ENCODE peak calls at places on chromosome 1, in ten cellular contexts. G is coronary artery; V is NCI-H1417 treated with DMSO at 0.1 percent for 48 hours; N is AML-193; D is NCI-H1105; J is EH; F is activated T-cell treated with anti-CD3 and anti-CD28 coated beads, Interleukin-2, amount 50 U/mL, for 1 hour; B is activated CD4-positive, CD25-positive, alpha-beta regulatory T cell; E is T-helper 2 cell treated with Interferon-gamma antibody and Interleukin-4, amounts not matched to agents 5 μg/mL and 100 μg/mL, for 36 hours; L is ELR. Z is an unnamed sample.

GRCh38 chr1:21334214-21335087 is 44.2 kb upstream of the ECE1 start:
- DNase-seq in G (peak), V (no peak), N (peak), D (no peak), J (peak), F (peak), B (peak), E (peak), L (peak), Z (peak)

GRCh38 chr1:36098650-36099365 is 10.1 kb downstream of the ADPRS start:
- DNase-seq in G (no peak), V (no peak), N (no peak), D (no peak), J (no peak), F (no peak), B (no peak), E (no peak), L (no peak), Z (no peak)

GRCh38 chr1:11374079-11374747 is 101.2 kb downstream of the UBIAD1 start:
- DNase-seq in G (no peak), V (no peak), N (no peak), D (no peak), J (no peak), F (no peak), B (no peak), E (no peak), L (peak), Z (no peak)

GRCh38 chr1:227794813-227795183 is 20.7 kb upstream of the PRSS38 start:
- DNase-seq in G (peak), V (no peak), N (no peak), D (no peak), J (no peak), F (no peak), B (no peak), E (no peak), L (no peak), Z (no peak)

GRCh38 chr1:172401907-172402306 is 18.6 kb upstream of the C1orf105 start:
- DNase-seq in G (no peak), V (no peak), N (no peak), D (no peak), J (no peak), F (no peak), B (no peak), E (no peak), L (peak), Z (no peak)

GRCh38 chr1:172939475-172939874 is 111.3 kb downstream of the TNFSF18 start:
- DNase-seq in G (no peak), V (no peak), N (no peak), D (no peak), J (no peak), F (no peak), B (no peak), E (no peak), L (no peak), Z (no peak)

GRCh38 chr1:91529856-91530255 is 29.2 kb downstream of the CDC7 start:
- DNase-seq in G (no peak), V (no peak), N (no peak), D (no peak), J (peak), F (no peak), B (no peak), E (no peak), L (peak), Z (no peak)

GRCh38 chr1:196438324-196438723 is 169.9 kb downstream of the KCNT2 start:
- DNase-seq in G (no peak), V (no peak), N (no peak), D (no peak), J (no peak), F (no peak), B (no peak), E (no peak), L (no peak), Z (no peak)

GRCh38 chr1:206860165-206860564 is 5.3 kb upstream of the IL20 start:
- DNase-seq in G (no peak), V (no peak), N (no peak), D (no peak), J (no peak), F (no peak), B (no peak), E (no peak), L (no peak), Z (no peak)

GRCh38 chr1:42940851-42941639 is 17.6 kb downstream of the SLC2A1 start:
- DNase-seq in G (no peak), V (no peak), N (no peak), D (no peak), J (peak), F (peak), B (no peak), E (peak), L (peak), Z (no peak)

GRCh38 chr1:5645929-5646328 is 346.3 kb downstream of the NPHP4 start:
- DNase-seq in G (no peak), V (no peak), N (no peak), D (no peak), J (no peak), F (no peak), B (no peak), E (no peak), L (no peak), Z (no peak)

GRCh38 chr1:166910396-166910994 is 34.4 kb upstream of the TADA1 start:
- DNase-seq in G (no peak), V (peak), N (peak), D (peak), J (peak), F (peak), B (peak), E (peak), L (peak), Z (peak)

GRCh38 chr1:80155371-80155770 is 1148.8 kb upstream of the ADGRL4 start:
- DNase-seq in G (no peak), V (no peak), N (no peak), D (no peak), J (no peak), F (no peak), B (no peak), E (no peak), L (peak), Z (no peak)

GRCh38 chr1:99252630-99253029 is 11.7 kb upstream of the PLPPR4 start:
- DNase-seq in G (no peak), V (no peak), N (no peak), D (no peak), J (no peak), F (no peak), B (no peak), E (no peak), L (no peak), Z (no peak)

GRCh38 chr1:118618618-118619340 is 369.4 kb downstream of the TBX15 start:
- DNase-seq in G (no peak), V (no peak), N (no peak), D (no peak), J (peak), F (no peak), B (no peak), E (no peak), L (no peak), Z (no peak)

GRCh38 chr1:47931395-47931794 is 65.8 kb downstream of the TRABD2B start:
- DNase-seq in G (no peak), V (no peak), N (no peak), D (no peak), J (peak), F (no peak), B (no peak), E (no peak), L (peak), Z (no peak)